ENCODE peak calls at places on chromosome 2, in seven cellular contexts. H is amniotic stem cell, F is non-pigmented ciliary epithelial cell, Q is pancreas, A is body of pancreas, P is OCI-LY7, V is skeletal muscle cell. E is an unnamed sample.

GRCh38 chr2:46964835-46965560 is 49.4 kb upstream of the MCFD2 start:
- DNase-seq in H (no peak), F (no peak), Q (peak), A (no peak), P (no peak), V (no peak), E (no peak)

GRCh38 chr2:143594745-143595144 is 465.5 kb downstream of the ARHGAP15 start:
- DNase-seq in H (no peak), F (no peak), Q (no peak), A (no peak), P (no peak), V (no peak), E (no peak)

GRCh38 chr2:10245661-10246060 is 57.0 kb upstream of the HPCAL1 start:
- DNase-seq in H (no peak), F (no peak), Q (no peak), A (no peak), P (no peak), V (no peak), E (no peak)

GRCh38 chr2:10918661-10919414 is 7.1 kb downstream of the KCNF1 start:
- DNase-seq in H (no peak), F (no peak), Q (peak), A (peak), P (no peak), V (no peak), E (no peak)

GRCh38 chr2:100982431-100982861 is 19.6 kb upstream of the RPL31 start:
- DNase-seq in H (no peak), F (no peak), Q (no peak), A (no peak), P (no peak), V (no peak), E (no peak)

GRCh38 chr2:128692895-128693519 is 374.3 kb upstream of the HS6ST1 start:
- DNase-seq in H (no peak), F (no peak), Q (no peak), A (no peak), P (no peak), V (no peak), E (no peak)

GRCh38 chr2:112140899-112141622 is 2.9 kb downstream of the FBLN7 start:
- DNase-seq in H (no peak), F (no peak), Q (no peak), A (no peak), P (no peak), V (no peak), E (no peak)

GRCh38 chr2:230872968-230873669 is 8.4 kb downstream of the ITM2C start:
- DNase-seq in H (no peak), F (no peak), Q (no peak), A (no peak), P (peak), V (no peak), E (no peak)

GRCh38 chr2:36667931-36668330 is 28.6 kb upstream of the VIT start:
- DNase-seq in H (no peak), F (no peak), Q (no peak), A (no peak), P (no peak), V (no peak), E (no peak)

GRCh38 chr2:159968282-159968900 is 94.0 kb downstream of the PLA2R1 start:
- DNase-seq in H (peak), F (no peak), Q (no peak), A (no peak), P (peak), V (no peak), E (no peak)

GRCh38 chr2:163670929-163671328 is 64.9 kb downstream of the FIGN start:
- DNase-seq in H (no peak), F (no peak), Q (no peak), A (no peak), P (no peak), V (no peak), E (no peak)

GRCh38 chr2:181895788-181896187 is 4.3 kb downstream of the ITPRID2 start:
- DNase-seq in H (no peak), F (no peak), Q (no peak), A (no peak), P (no peak), V (no peak), E (no peak)

GRCh38 chr2:110745048-110745447 is 12.7 kb downstream of the ACOXL start:
- DNase-seq in H (no peak), F (no peak), Q (no peak), A (no peak), P (no peak), V (no peak), E (no peak)

GRCh38 chr2:160352492-160352891 is 141.1 kb downstream of the RBMS1 start:
- DNase-seq in H (no peak), F (no peak), Q (no peak), A (no peak), P (no peak), V (no peak), E (no peak)

GRCh38 chr2:24675338-24675737 is 117.9 kb downstream of the PTRHD1 start:
- DNase-seq in H (no peak), F (no peak), Q (no peak), A (no peak), P (no peak), V (no peak), E (no peak)